ENCODE peak calls at places on chromosomes 11 and 22, in seven cellular contexts. L is stimulated activated CD8-positive, alpha-beta memory T cell treated with anti-CD3 and anti-CD28 coated beads, Interleukin-7, amount 100 ng/mL, for 4 hours; R is HuH-7.5; Y is SK-N-SH; N is activated CD8-positive, alpha-beta memory T cell treated with anti-CD3 and anti-CD28 coated beads for 24 hours; A is activated CD4-positive, alpha-beta T cell treated with anti-CD3 and anti-CD28 coated beads for 36 hours; M is HTR-8/SVneo. I is an unnamed sample.

GRCh38 chr11:61267437-61267841 is 26.5 kb downstream of the PGA5 start:
- DNase-seq in L (no peak), R (peak), Y (no peak), N (no peak), A (no peak), M (no peak), I (no peak)

GRCh38 chr11:63567044-63567840 is 4.1 kb upstream of the PLAAT2 start:
- DNase-seq in L (peak), R (no peak), Y (no peak), N (no peak), A (peak), M (peak), I (no peak)

GRCh38 chr22:24937114-24937513 is 9.4 kb downstream of the LHFPL7 start:
- DNase-seq in L (no peak), R (no peak), Y (peak), N (no peak), A (peak), M (no peak), I (no peak)

GRCh38 chr11:57776101-57776511 is 14.5 kb downstream of the CTNND1 start:
- DNase-seq in L (no peak), R (no peak), Y (no peak), N (no peak), A (no peak), M (no peak), I (no peak)

GRCh38 chr22:24118689-24119384 is 62.5 kb upstream of the SUSD2 start:
- DNase-seq in L (no peak), R (no peak), Y (no peak), N (no peak), A (no peak), M (no peak), I (peak)

GRCh38 chr22:28207281-28208030 is 288.4 kb upstream of the PITPNB start:
- DNase-seq in L (no peak), R (no peak), Y (no peak), N (no peak), A (no peak), M (no peak), I (no peak)

GRCh38 chr11:27438595-27438981 is 34.0 kb downstream of the LGR4 start:
- DNase-seq in L (no peak), R (no peak), Y (no peak), N (no peak), A (no peak), M (no peak), I (no peak)

GRCh38 chr11:102831128-102831708 is 12.2 kb downstream of the MMP3 start:
- DNase-seq in L (no peak), R (no peak), Y (peak), N (no peak), A (peak), M (no peak), I (peak)

GRCh38 chr22:31532060-31532459 is 35.7 kb downstream of the SFI1 start:
- DNase-seq in L (no peak), R (no peak), Y (no peak), N (no peak), A (no peak), M (no peak), I (no peak)

GRCh38 chr11:126544311-126545056 is 189.0 kb downstream of the ST3GAL4 start:
- DNase-seq in L (no peak), R (no peak), Y (peak), N (no peak), A (no peak), M (peak), I (no peak)

GRCh38 chr11:12526789-12527188 is 147.4 kb upstream of the TEAD1 start:
- DNase-seq in L (no peak), R (no peak), Y (no peak), N (no peak), A (no peak), M (no peak), I (no peak)

GRCh38 chr22:37045958-37046357 is 5.6 kb upstream of the KCTD17 start:
- DNase-seq in L (no peak), R (no peak), Y (peak), N (no peak), A (no peak), M (peak), I (peak)

GRCh38 chr22:42847110-42847509 is 10.0 kb downstream of the ARFGAP3 start:
- DNase-seq in L (no peak), R (no peak), Y (no peak), N (no peak), A (no peak), M (no peak), I (no peak)

GRCh38 chr11:122036493-122036892 is 79.5 kb downstream of the BLID start:
- DNase-seq in L (no peak), R (no peak), Y (no peak), N (no peak), A (no peak), M (no peak), I (no peak)

GRCh38 chr22:39308614-39309363 is 10.6 kb downstream of the RPL3 start:
- DNase-seq in L (no peak), R (no peak), Y (no peak), N (no peak), A (no peak), M (peak), I (peak)

GRCh38 chr11:119622454-119623143 is 106.4 kb downstream of the NECTIN1 start:
- DNase-seq in L (no peak), R (no peak), Y (no peak), N (no peak), A (no peak), M (no peak), I (peak)